ENCODE peak calls at places on chromosome 9, in nine cellular contexts. T is HCT116, A is astrocyte, M is MM.1S, J is neural progenitor cell, G is mammary epithelial cell, B is endothelial cell of umbilical vein, P is IMR-90, Z is neuronal stem cell. R is an unnamed sample. For H3K4me1, the result is how much of the 10 kb centered on the place peaks cover.

GRCh38 chr9:758147-758546 is 83.3 kb upstream of the DMRT1 start:
- DNase-seq in G (no peak), M (no peak), P (no peak), A (no peak), T (no peak), J (no peak), B (no peak), Z (no peak), R (no peak)

GRCh38 chr9:71721786-71722295 is 46.5 kb downstream of the CEMIP2 start:
- DNase-seq in T (no peak), Z (no peak), M (no peak), G (no peak), B (no peak), P (peak), A (peak), J (no peak), R (peak)

GRCh38 chr9:98567540-98568233 is 141.0 kb downstream of the GABBR2 start:
- DNase-seq in B (no peak), P (no peak), M (no peak), J (no peak), G (no peak), T (no peak), Z (no peak), A (no peak), R (no peak)

GRCh38 chr9:90095682-90096081 is 490.9 kb downstream of the GADD45G start:
- DNase-seq in B (no peak), G (no peak), J (no peak), A (no peak), M (no peak), T (no peak), Z (no peak), P (no peak), R (no peak)

GRCh38 chr9:93083592-93084470 is 12.2 kb upstream of the CARD19 start:
- DNase-seq in M (no peak), P (no peak), J (peak), G (no peak), B (no peak), A (no peak), T (no peak), Z (no peak), R (no peak)

GRCh38 chr9:4221936-4222335 is 77.9 kb downstream of the GLIS3 start:
- DNase-seq in M (no peak), Z (no peak), A (no peak), G (no peak), P (no peak), J (no peak), T (no peak), B (no peak), R (no peak)

GRCh38 chr9:100219347-100219746 is 120.3 kb downstream of the INVS start:
- DNase-seq in G (no peak), P (no peak), J (no peak), M (no peak), A (no peak), B (no peak), Z (no peak), T (no peak), R (no peak)

GRCh38 chr9:36258170-36258988 is at the start of gene GNE:
- DNase-seq in G (peak), Z (peak), T (peak), P (peak), B (peak), A (peak), M (peak), J (peak), R (peak)

GRCh38 chr9:123121457-123121856 is 88.0 kb downstream of the GPR21 start:
- DNase-seq in P (no peak), A (no peak), M (no peak), B (no peak), T (no peak), J (no peak), Z (no peak), G (no peak), R (no peak)

GRCh38 chr9:12516573-12516972 is 176.6 kb upstream of the TYRP1 start:
- DNase-seq in P (no peak), B (no peak), A (no peak), J (no peak), G (no peak), M (no peak), Z (no peak), T (no peak), R (no peak)

DNA sequence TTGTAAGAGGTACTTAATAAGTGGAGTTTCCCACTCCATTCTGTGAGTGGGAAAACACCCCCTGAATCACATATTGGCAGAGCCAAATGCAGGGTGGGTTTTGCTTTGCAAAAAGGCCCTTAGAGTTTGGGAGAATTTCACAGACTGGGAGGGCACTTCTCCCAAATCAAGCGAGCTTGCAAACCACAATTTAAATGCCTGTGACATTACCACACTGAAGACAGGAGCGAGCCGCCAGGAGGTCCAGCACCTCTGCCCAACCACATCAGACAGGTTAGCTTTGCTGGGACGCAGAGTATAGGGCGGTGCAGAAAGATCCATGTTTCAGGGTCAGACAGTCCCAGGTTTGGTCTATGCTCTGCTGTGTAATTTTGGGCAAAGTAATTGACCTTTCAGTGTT is 2.3 kb downstream of the ALAD start:
- DNase-seq in M (no peak), A (peak), Z (no peak), T (no peak), J (no peak), P (no peak), G (no peak), B (no peak), R (no peak)
- H3K9ac ChIP-seq in M (no peak), A (peak), Z (no peak), T (no peak), J (no peak), P (no peak), G (no peak), B (no peak), R (no peak)

GRCh38 chr9:37311938-37312730 is 110.4 kb upstream of the GRHPR start:
- DNase-seq in B (no peak), J (no peak), Z (no peak), T (no peak), G (peak), P (peak), M (no peak), A (peak), R (peak)

GRCh38 chr9:37309136-37309535 is 113.4 kb upstream of the GRHPR start:
- DNase-seq in T (no peak), B (no peak), P (peak), M (peak), J (peak), G (peak), Z (no peak), A (no peak), R (no peak)
- H3K27ac ChIP-seq in T (no peak), B (no peak), P (no peak), M (no peak), J (no peak), G (no peak), Z (no peak), A (no peak), R (no peak)

GRCh38 chr9:130535818-130536521 is 43.4 kb upstream of the FUBP3 start:
- DNase-seq in P (peak), A (peak), Z (no peak), M (no peak), B (peak), J (peak), T (no peak), G (no peak), R (peak)
- H3K4me1 ChIP-seq in P (under half), A (under half), Z (under half), M (under half), B (under half), J (under half), T (under half), G (under half), R (under half)

DNA sequence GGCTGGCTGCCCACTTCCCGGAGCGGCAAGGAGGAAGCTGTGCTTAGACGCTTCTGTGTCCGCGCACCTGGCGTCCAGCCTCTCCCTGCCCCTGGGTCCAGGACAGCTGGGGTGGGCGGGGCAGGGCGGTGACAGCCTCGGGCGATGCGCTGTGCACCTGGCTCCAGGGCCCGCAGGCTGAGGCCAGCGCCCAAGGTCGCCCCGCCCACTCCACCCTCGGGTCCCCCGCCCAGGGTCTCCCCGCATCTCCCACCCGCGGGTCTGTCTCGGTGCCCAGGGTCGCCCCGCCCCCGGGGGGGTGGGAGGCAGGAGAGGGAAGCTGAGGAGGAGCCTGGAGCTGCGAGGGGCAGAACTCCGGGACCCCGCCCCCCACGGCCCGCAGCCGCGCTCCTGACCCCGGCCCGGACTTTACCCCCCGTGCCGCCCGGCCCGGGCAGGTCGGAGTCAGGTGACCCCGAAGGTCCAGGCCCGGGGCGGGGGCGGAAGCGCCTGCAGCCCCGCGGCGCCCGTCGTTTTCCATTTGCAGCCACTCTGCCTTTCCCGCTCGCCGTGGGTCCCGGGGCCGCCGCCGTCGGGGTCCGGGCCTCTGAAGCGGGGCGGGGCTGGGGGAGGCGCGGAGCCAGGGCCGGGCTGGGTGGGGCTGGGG is at the start of gene ENTPD8:
- DNase-seq in M (peak), T (no peak), A (no peak), B (no peak), G (peak), Z (no peak), J (peak), P (no peak), R (no peak)
- H3K9ac ChIP-seq in M (no peak), T (peak), A (no peak), B (no peak), G (no peak), Z (no peak), J (no peak), P (no peak), R (no peak)

GRCh38 chr9:127676636-127677035 is 30.2 kb upstream of the CFAP157 start:
- DNase-seq in P (peak), G (no peak), T (no peak), Z (no peak), B (no peak), J (no peak), M (no peak), A (peak), R (no peak)
- H3K27ac ChIP-seq in P (no peak), G (no peak), T (no peak), Z (no peak), B (no peak), J (no peak), M (no peak), A (no peak), R (no peak)

GRCh38 chr9:130933114-130934046 is 5.7 kb downstream of the FIBCD1 start:
- DNase-seq in M (no peak), J (no peak), A (peak), T (no peak), Z (no peak), P (peak), B (no peak), G (no peak), R (peak)
- H3K4me1 ChIP-seq in M (under half), J (under half), A (half or more), T (under half), Z (under half), P (under half), B (under half), G (under half), R (half or more)

GRCh38 chr9:33130501-33130900 is 36.6 kb downstream of the B4GALT1 start:
- DNase-seq in B (peak), M (no peak), A (peak), J (no peak), P (peak), T (no peak), Z (no peak), G (peak), R (peak)
- H3K9ac ChIP-seq in B (no peak), M (no peak), A (no peak), J (no peak), P (no peak), T (no peak), Z (no peak), G (no peak), R (no peak)

GRCh38 chr9:112031400-112031799 is 134.8 kb downstream of the UGCG start:
- DNase-seq in Z (no peak), G (no peak), J (no peak), P (no peak), A (no peak), B (no peak), T (no peak), M (peak), R (no peak)

GRCh38 chr9:112032733-112033132 is 136.1 kb downstream of the UGCG start:
- DNase-seq in B (no peak), G (no peak), J (no peak), T (no peak), A (peak), Z (no peak), P (peak), M (no peak), R (peak)

GRCh38 chr9:112032009-112032408 is 135.4 kb downstream of the UGCG start:
- DNase-seq in G (no peak), Z (no peak), J (no peak), B (no peak), P (no peak), A (no peak), T (no peak), M (peak), R (no peak)

GRCh38 chr9:112028242-112029221 is 131.9 kb downstream of the UGCG start:
- DNase-seq in M (no peak), T (no peak), A (no peak), G (no peak), J (no peak), B (no peak), P (no peak), Z (no peak), R (no peak)

GRCh38 chr9:112029921-112030444 is 133.4 kb downstream of the UGCG start:
- DNase-seq in B (peak), T (no peak), A (peak), Z (no peak), M (no peak), P (peak), J (peak), G (peak), R (peak)
- H3K27ac ChIP-seq in B (peak), T (no peak), A (peak), Z (no peak), M (no peak), P (peak), J (no peak), G (peak), R (peak)

GRCh38 chr9:133710661-133711427 is 27.3 kb downstream of the SARDH start:
- DNase-seq in P (no peak), B (no peak), M (no peak), J (no peak), T (no peak), G (no peak), A (no peak), Z (no peak), R (no peak)

GRCh38 chr9:133711428-133712220 is 26.5 kb downstream of the SARDH start:
- DNase-seq in T (no peak), J (no peak), G (no peak), B (no peak), Z (no peak), P (peak), M (no peak), A (peak), R (peak)

GRCh38 chr9:133708770-133709611 is 29.2 kb downstream of the SARDH start:
- DNase-seq in B (no peak), G (no peak), J (peak), Z (no peak), T (no peak), A (no peak), M (no peak), P (no peak), R (no peak)

GRCh38 chr9:133708123-133708769 is 29.9 kb downstream of the SARDH start:
- DNase-seq in G (no peak), P (no peak), A (no peak), T (no peak), M (no peak), B (no peak), Z (no peak), J (no peak), R (no peak)

DNA sequence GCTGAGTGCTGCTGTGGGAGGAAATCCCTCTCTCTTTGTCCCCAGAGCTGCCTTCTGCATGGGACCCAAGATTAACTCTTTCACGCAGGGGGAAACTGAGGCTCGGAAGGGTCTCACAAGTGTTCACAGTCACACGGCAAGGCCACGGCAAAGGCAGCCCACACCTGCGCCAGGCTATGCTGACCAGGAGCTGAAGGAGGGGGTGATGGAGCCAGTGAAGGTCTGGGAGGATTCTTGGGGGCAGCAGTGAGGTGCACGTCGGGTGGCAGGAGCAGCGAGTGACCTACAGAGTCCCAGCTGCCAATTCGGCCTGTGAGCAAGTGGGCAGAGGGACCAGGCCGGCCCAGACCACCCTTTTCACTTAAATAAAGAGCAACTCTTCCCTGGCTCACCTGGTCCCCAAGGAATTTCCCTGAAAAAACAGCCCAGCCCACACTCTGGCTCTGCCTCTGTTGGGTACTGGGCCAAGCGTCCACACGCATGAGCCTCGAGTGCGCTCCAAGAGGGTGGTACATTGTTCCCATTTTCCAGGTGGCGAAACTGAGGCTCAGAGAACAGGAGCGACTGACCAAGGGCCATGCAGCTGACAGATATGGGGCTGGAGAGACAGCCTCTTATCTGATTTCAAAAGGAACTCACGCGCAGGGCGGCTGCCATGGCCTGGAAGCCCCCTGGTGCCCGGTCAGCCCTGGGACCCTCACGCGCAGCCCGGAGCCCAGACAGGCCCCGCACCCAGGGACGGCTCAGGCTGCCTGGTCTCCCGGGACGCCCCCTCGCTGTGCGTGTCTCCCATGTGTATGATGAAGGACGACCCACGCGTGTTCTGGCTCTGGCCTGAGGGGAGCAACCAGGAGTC is 28.2 kb downstream of the SARDH start:
- DNase-seq in J (no peak), A (no peak), M (no peak), T (no peak), B (no peak), Z (no peak), P (no peak), G (no peak), R (no peak)
- H3K4me1 ChIP-seq in J (under half), A (under half), M (under half), T (under half), B (under half), Z (under half), P (under half), G (under half), R (under half)